ENCODE peak calls at places on chromosomes 2 and 18, in eight cellular contexts. P is SK-N-DZ; N is tibial nerve; X is skeletal muscle cell; E is RWPE2; T is HFFc6; Q is stimulated activated CD8-positive, alpha-beta memory T cell treated with anti-CD3 and anti-CD28 coated beads, Interleukin-7, amount 100 ng/mL, for 1 hour; C is SK-MEL-5. G is an unnamed sample.

GRCh38 chr2:19623488-19623887 is 265.1 kb upstream of the OSR1 start:
- DNase-seq in P (no peak), N (no peak), X (peak), E (no peak), T (peak), Q (no peak), C (no peak), G (no peak)

GRCh38 chr18:1848716-1849115 is 722.6 kb downstream of the METTL4 start:
- DNase-seq in P (no peak), N (no peak), X (no peak), E (no peak), T (no peak), Q (no peak), C (no peak), G (no peak)

GRCh38 chr2:130339885-130340745 is 2.6 kb upstream of the IMP4 start:
- DNase-seq in P (no peak), N (no peak), X (no peak), E (no peak), T (no peak), Q (no peak), C (no peak), G (no peak)

GRCh38 chr18:47756364-47757016 is 174.0 kb downstream of the SMAD2 start:
- DNase-seq in P (peak), N (no peak), X (peak), E (no peak), T (peak), Q (peak), C (peak), G (peak)

GRCh38 chr2:38148501-38148900 is 72.5 kb upstream of the CYP1B1 start:
- DNase-seq in P (no peak), N (no peak), X (peak), E (peak), T (no peak), Q (no peak), C (no peak), G (no peak)

GRCh38 chr2:32522770-32523169 is 105.1 kb upstream of the TTC27 start:
- DNase-seq in P (no peak), N (no peak), X (no peak), E (no peak), T (peak), Q (no peak), C (no peak), G (no peak)

GRCh38 chr2:3377279-3377611 is 373 bp downstream of the EIPR1 start:
- DNase-seq in P (peak), N (no peak), X (no peak), E (no peak), T (peak), Q (no peak), C (peak), G (peak)

GRCh38 chr18:79503406-79503805 is 107.7 kb downstream of the NFATC1 start:
- DNase-seq in P (no peak), N (no peak), X (no peak), E (peak), T (no peak), Q (no peak), C (no peak), G (no peak)

GRCh38 chr18:5466256-5466655 is 77.5 kb downstream of the EPB41L3 start:
- DNase-seq in P (no peak), N (no peak), X (no peak), E (no peak), T (no peak), Q (no peak), C (peak), G (peak)

GRCh38 chr18:60892855-60893254 is 440.4 kb upstream of the CDH20 start:
- DNase-seq in P (no peak), N (no peak), X (peak), E (peak), T (no peak), Q (no peak), C (no peak), G (no peak)

GRCh38 chr2:64120928-64121327 is 23.3 kb downstream of the PELI1 start:
- DNase-seq in P (no peak), N (no peak), X (no peak), E (no peak), T (no peak), Q (no peak), C (no peak), G (no peak)

GRCh38 chr2:7984693-7985353 is 697.0 kb upstream of the ID2 start:
- DNase-seq in P (no peak), N (no peak), X (no peak), E (no peak), T (no peak), Q (no peak), C (no peak), G (no peak)

GRCh38 chr18:56257215-56257614 is 381.2 kb downstream of the TXNL1 start:
- DNase-seq in P (no peak), N (no peak), X (peak), E (no peak), T (peak), Q (no peak), C (no peak), G (no peak)

GRCh38 chr2:241003369-241003768 is 5.0 kb downstream of the SNED1 start:
- DNase-seq in P (no peak), N (no peak), X (no peak), E (no peak), T (no peak), Q (no peak), C (no peak), G (no peak)

GRCh38 chr2:120272763-120273481 is 20.3 kb downstream of the RALB start:
- DNase-seq in P (no peak), N (no peak), X (no peak), E (no peak), T (no peak), Q (no peak), C (peak), G (peak)

GRCh38 chr2:209619782-209620181 is 151.8 kb upstream of the UNC80 start:
- DNase-seq in P (peak), N (no peak), X (no peak), E (no peak), T (no peak), Q (no peak), C (no peak), G (no peak)

G was measured in foreskin melanocyte.